ENCODE peak calls at places on chromosomes 4 and X, in nine cellular contexts. M, C, V, N, D, Q, U, J and E are unnamed samples.

GRCh38 chr4:95362906-95363578 is 185.7 kb downstream of the UNC5C start:
- DNase-seq in M (no peak), C (no peak), V (peak), N (peak), D (no peak), Q (peak), U (no peak), J (peak), E (no peak)

GRCh38 chr4:124685851-124686250 is 26.7 kb downstream of the ANKRD50 start:
- DNase-seq in M (no peak), C (no peak), V (no peak), N (no peak), D (no peak), Q (no peak), U (no peak), J (peak), E (no peak)

GRCh38 chr4:7642764-7643495 is 208.2 kb upstream of the PSAPL1 start:
- DNase-seq in M (no peak), C (no peak), V (no peak), N (no peak), D (no peak), Q (no peak), U (no peak), J (no peak), E (no peak)

GRCh38 chr4:89708903-89709361 is 128.0 kb downstream of the SNCA start:
- DNase-seq in M (no peak), C (no peak), V (no peak), N (no peak), D (no peak), Q (no peak), U (no peak), J (no peak), E (no peak)

GRCh38 chr4:15875663-15876460 is 62.7 kb downstream of the FGFBP1 start:
- DNase-seq in M (no peak), C (no peak), V (no peak), N (no peak), D (peak), Q (no peak), U (no peak), J (peak), E (no peak)

GRCh38 chr4:7420661-7421040 is 14.1 kb downstream of the PSAPL1 start:
- DNase-seq in M (peak), C (no peak), V (no peak), N (no peak), D (no peak), Q (no peak), U (no peak), J (no peak), E (no peak)

GRCh38 chr4:47075241-47075640 is 43.9 kb downstream of the GABRB1 start:
- DNase-seq in M (no peak), C (no peak), V (no peak), N (no peak), D (peak), Q (peak), U (no peak), J (peak), E (no peak)

GRCh38 chr4:7680106-7680505 is 245.4 kb upstream of the PSAPL1 start:
- DNase-seq in M (no peak), C (no peak), V (no peak), N (no peak), D (no peak), Q (no peak), U (no peak), J (no peak), E (no peak)

GRCh38 chr4:107740950-107741701 is 21.1 kb upstream of the PAPSS1 start:
- DNase-seq in M (no peak), C (no peak), V (peak), N (peak), D (no peak), Q (peak), U (peak), J (no peak), E (no peak)

GRCh38 chr4:52841707-52842456 is 20.2 kb upstream of the RASL11B start:
- DNase-seq in M (no peak), C (no peak), V (no peak), N (no peak), D (no peak), Q (no peak), U (no peak), J (peak), E (no peak)

GRCh38 chrX:153968754-153969124 is 2.9 kb downstream of the HCFC1 start:
- DNase-seq in M (no peak), C (peak), V (no peak), N (peak), D (no peak), Q (peak), U (no peak), J (no peak), E (no peak)

GRCh38 chr4:169103966-169104412 is 93.9 kb upstream of the CBR4 start:
- DNase-seq in M (no peak), C (no peak), V (no peak), N (no peak), D (peak), Q (peak), U (no peak), J (peak), E (no peak)

GRCh38 chr4:128153795-128154194 is 92.7 kb downstream of the LARP1B start:
- DNase-seq in M (no peak), C (no peak), V (no peak), N (no peak), D (no peak), Q (peak), U (no peak), J (no peak), E (no peak)

GRCh38 chrX:31340587-31340986 is 268.7 kb upstream of the FTHL17 start:
- DNase-seq in M (no peak), C (no peak), V (no peak), N (no peak), D (no peak), Q (no peak), U (no peak), J (no peak), E (no peak)

GRCh38 chrX:47523297-47523696 is 37.7 kb upstream of the ARAF start:
- DNase-seq in M (peak), C (peak), V (no peak), N (peak), D (peak), Q (peak), U (no peak), J (peak), E (no peak)

GRCh38 chr4:152014280-152014679 is 253.5 kb upstream of the GATB start:
- DNase-seq in M (no peak), C (no peak), V (no peak), N (no peak), D (no peak), Q (no peak), U (no peak), J (no peak), E (no peak)

GRCh38 chr4:61149278-61149677 is 50.8 kb upstream of the ADGRL3 start:
- DNase-seq in M (no peak), C (peak), V (no peak), N (no peak), D (peak), Q (peak), U (no peak), J (peak), E (no peak)

GRCh38 chr4:53906786-53907185 is 157.6 kb downstream of the CHIC2 start:
- DNase-seq in M (no peak), C (no peak), V (no peak), N (no peak), D (no peak), Q (no peak), U (no peak), J (no peak), E (no peak)

GRCh38 chrX:16639966-16640365 is 10.0 kb upstream of the S100G start:
- DNase-seq in M (no peak), C (no peak), V (no peak), N (no peak), D (no peak), Q (no peak), U (no peak), J (no peak), E (no peak)

GRCh38 chrX:19028560-19028959 is 44.6 kb upstream of the PHKA2 start:
- DNase-seq in M (no peak), C (no peak), V (no peak), N (no peak), D (no peak), Q (no peak), U (no peak), J (no peak), E (no peak)

GRCh38 chr4:2354127-2354526 is 64.3 kb downstream of the ZFYVE28 start:
- DNase-seq in M (peak), C (no peak), V (no peak), N (no peak), D (no peak), Q (no peak), U (no peak), J (no peak), E (no peak)
- TF ChIP-seq CTCF in M (peak), C (no peak), V (peak), N (no peak), D (peak), Q (peak), U (peak), J (peak), E (peak)

DNA sequence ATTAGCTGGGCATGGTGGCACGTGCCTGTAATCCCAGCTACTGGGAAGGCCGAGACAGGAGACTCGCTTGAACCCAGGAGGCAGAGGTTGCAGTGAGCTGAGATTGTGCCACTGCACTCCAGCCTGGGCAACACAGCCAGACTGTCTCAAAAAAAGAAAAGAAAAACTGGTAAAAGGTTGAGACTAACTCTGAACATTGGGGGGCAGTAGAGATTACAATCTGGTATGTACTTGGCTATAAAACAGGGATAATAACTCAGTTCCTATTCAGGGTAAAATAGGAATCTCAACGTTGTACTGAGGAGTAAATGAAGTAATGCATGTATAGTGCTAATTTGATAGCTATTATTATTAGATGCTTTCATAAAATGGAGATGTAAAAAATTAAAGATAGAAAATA is 12.5 kb upstream of the KLF8 start:
- DNase-seq in M (no peak), C (no peak), V (no peak), N (no peak), D (peak), Q (peak), U (no peak), J (no peak), E (no peak)
- TF ChIP-seq CTCF in M (peak), C (no peak), V (no peak), N (no peak), D (peak), Q (peak), U (no peak), J (peak), E (peak)

DNA sequence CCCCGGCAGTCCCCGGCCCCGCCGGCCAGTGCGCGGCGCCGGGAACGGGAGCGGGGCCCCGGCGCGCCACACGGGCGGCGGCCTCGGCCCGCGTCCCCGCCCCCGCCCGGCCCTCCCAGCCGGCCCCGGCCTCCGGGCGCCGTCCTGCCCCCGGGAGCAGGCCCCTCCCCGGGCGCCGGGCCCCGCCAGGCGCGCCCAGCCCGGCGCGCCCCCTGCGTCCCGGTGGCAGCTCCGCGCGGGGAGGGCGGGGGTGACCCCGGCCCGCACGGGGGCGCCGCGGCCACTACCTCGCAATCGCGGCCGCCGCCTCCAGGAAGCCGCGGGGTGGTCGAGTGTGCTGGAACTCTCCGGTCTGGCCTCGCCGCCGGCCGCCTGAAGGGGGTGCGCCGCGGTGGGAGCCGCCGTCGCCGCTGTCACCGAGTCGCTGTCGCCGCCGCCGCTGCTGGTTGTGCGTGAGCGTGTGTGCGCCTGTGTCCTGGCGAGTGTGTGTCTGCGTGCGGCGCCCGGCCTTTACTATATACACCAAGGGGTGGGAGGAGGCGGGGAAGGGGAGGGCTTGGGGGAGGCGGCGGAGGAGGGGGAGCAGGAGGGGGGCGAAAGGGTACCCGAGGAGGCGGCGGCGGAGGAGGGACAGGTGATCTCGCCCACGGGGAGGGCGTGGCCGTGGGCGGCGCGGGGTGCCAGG is at the start of gene RAI2:
- DNase-seq in M (peak), C (no peak), V (no peak), N (peak), D (no peak), Q (no peak), U (no peak), J (no peak), E (no peak)
- TF ChIP-seq CTCF in M (no peak), C (no peak), V (no peak), N (no peak), D (no peak), Q (no peak), U (no peak), J (no peak), E (no peak)

DNA sequence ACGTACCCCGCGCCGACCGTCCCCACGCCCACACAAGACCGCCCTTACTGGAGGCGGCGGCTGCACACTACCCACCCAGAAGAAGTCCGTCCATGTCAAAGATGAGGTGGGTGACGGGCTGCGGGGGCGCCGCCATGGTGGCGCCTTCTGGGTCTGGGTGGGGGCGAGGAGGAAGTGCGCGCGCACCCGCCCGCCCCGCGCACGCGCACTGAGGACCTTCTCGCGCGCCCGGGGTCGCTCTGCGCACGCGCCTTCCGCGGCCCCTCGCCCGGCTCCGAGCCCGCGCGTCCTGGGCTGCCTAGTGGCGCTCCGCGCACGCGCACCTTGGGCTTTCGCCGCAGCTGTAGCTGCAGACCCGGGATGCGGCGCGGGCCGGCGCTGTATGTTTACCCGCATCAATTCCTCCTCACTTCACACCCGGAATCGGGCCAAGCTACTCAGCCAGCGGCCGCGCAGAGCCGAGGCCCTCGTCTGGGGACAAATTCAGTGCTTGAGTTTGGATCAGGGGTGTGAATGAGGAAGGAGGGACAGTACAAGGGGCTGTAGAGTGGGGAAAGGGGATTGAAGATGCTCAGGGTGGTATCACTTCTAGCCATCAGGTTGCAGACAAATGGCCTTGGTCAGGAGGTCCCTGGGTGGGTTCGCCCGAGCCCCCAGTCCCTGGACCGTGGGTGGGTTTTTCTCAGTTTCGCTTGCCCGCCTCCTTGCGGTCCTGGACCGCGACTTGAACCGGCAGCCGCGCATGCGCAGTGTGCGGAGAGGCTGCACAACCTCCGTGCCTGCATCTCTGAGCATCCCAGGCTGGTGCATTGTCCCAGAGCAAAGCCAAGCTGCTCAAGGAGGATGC is at the start of gene PUDP:
- DNase-seq in M (peak), C (peak), V (no peak), N (peak), D (peak), Q (peak), U (peak), J (peak), E (peak)
- TF ChIP-seq CTCF in M (peak), C (no peak), V (no peak), N (no peak), D (peak), Q (peak), U (peak), J (peak), E (no peak)

GRCh38 chr4:3767569-3768288 is 1.5 kb downstream of the ADRA2C start:
- DNase-seq in M (no peak), C (peak), V (no peak), N (peak), D (peak), Q (no peak), U (no peak), J (peak), E (no peak)
- TF ChIP-seq CTCF in M (no peak), C (no peak), V (no peak), N (peak), D (peak), Q (no peak), U (no peak), J (no peak), E (no peak)

GRCh38 chrX:68731254-68731653 is 83.8 kb downstream of the STARD8 start:
- DNase-seq in M (no peak), C (no peak), V (no peak), N (no peak), D (no peak), Q (no peak), U (no peak), J (no peak), E (no peak)

GRCh38 chrX:68727696-68728095 is 80.2 kb downstream of the STARD8 start:
- DNase-seq in M (no peak), C (no peak), V (no peak), N (no peak), D (no peak), Q (no peak), U (no peak), J (no peak), E (no peak)

GRCh38 chrX:68728186-68728585 is 80.7 kb downstream of the STARD8 start:
- DNase-seq in M (no peak), C (no peak), V (no peak), N (no peak), D (no peak), Q (no peak), U (no peak), J (no peak), E (no peak)

GRCh38 chrX:68735266-68735665 is 87.8 kb downstream of the STARD8 start:
- DNase-seq in M (no peak), C (no peak), V (no peak), N (no peak), D (no peak), Q (no peak), U (no peak), J (no peak), E (no peak)

DNA sequence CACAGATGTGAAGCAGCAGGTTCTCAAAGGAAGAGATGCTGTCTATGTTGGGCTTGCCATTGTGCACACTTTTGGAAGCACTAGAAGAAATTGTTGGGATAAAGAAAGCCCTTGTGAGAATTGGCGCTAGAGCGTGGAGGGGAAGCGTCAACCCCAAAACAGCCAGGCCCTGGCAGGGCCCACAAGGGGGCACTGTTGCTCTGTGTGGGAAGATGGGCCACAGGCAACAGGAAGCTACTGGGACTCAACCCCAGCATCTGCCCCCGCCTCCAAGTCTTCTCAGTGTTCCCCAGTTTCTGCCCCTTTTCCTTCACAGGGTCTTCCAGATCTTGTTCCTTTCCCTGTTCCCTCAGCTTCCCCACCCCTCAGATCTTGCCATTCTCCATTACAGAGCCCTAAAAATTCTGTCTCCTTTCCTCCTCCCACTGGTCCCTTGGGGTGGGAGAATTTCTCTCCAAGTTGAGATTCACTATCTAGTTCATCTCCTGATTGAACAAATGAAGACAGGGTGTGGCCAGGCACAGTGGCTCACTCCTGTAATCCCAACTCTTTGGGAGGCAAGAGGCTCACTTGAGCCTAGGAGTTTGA is 85.5 kb downstream of the STARD8 start:
- DNase-seq in M (peak), C (peak), V (peak), N (peak), D (peak), Q (peak), U (no peak), J (peak), E (peak)
- TF ChIP-seq CTCF in M (peak), C (peak), V (peak), N (peak), D (peak), Q (peak), U (peak), J (peak), E (peak)